ENCODE peak calls at places on chromosomes 13 and 19, in four cellular contexts. M, B, F and Y are unnamed samples.
A peak's percentile ranks its signal among the peaks of the same experiment; 100 is the strongest.

GRCh38 chr19:36025541-36025940 is 7.1 kb downstream of the CLIP3 start:
- DNase-seq in B (no peak), F (no peak), M (no peak), Y (no peak)

GRCh38 chr19:1189419-1189818 is 15.4 kb upstream of the SBNO2 start:
- DNase-seq in B (no peak), F (no peak), M (peak; percentile 64), Y (no peak)

GRCh38 chr19:4653793-4654436 is 14.6 kb downstream of the TNFAIP8L1 start:
- DNase-seq in M (no peak), F (no peak), B (no peak), Y (no peak)

GRCh38 chr13:37277435-37278144 is 172.1 kb upstream of the CSNK1A1L start:
- DNase-seq in M (no peak), B (no peak), F (no peak), Y (no peak)

GRCh38 chr19:4322942-4323665 is 15.5 kb downstream of the STAP2 start:
- DNase-seq in B (no peak), M (no peak), F (no peak), Y (no peak)

GRCh38 chr13:25692156-25692555 is 320.4 kb downstream of the ATP8A2 start:
- DNase-seq in F (no peak), B (no peak), M (no peak), Y (no peak)

GRCh38 chr13:31880849-31881494 is 141.6 kb downstream of the RXFP2 start:
- DNase-seq in M (no peak), B (no peak), F (no peak), Y (no peak)

GRCh38 chr13:102286326-102286725 is 115.5 kb downstream of the FGF14 start:
- DNase-seq in F (no peak), B (no peak), M (no peak), Y (no peak)

GRCh38 chr19:39199025-39199424 is 2.3 kb downstream of the NCCRP1 start:
- DNase-seq in B (no peak), M (no peak), F (no peak), Y (no peak)

GRCh38 chr19:14517840-14518505 is at the start of gene DNAJB1:
- DNase-seq in B (no peak), F (peak; percentile 40), M (peak; percentile 74), Y (peak; percentile 96)